ENCODE peak calls at places on chromosomes 16 and 17, in five cellular contexts. P is heart left ventricle; O is right cardiac atrium; J is CD8-positive, alpha-beta memory T cell; C is pons. Q is an unnamed sample.

GRCh38 chr16:10932959-10933710 is 9.1 kb downstream of the DEXI start:
- DNase-seq in P (no peak), O (no peak), J (no peak), C (no peak), Q (no peak)

GRCh38 chr16:80954985-80955384 is 51.7 kb downstream of the CMC2 start:
- DNase-seq in P (no peak), O (no peak), J (no peak), C (no peak), Q (no peak)

GRCh38 chr16:8708546-8708945 is 34.1 kb downstream of the ABAT start:
- DNase-seq in P (no peak), O (no peak), J (no peak), C (no peak), Q (no peak)

GRCh38 chr16:31385680-31386079 is 7.5 kb upstream of the ITGAD start:
- DNase-seq in P (no peak), O (no peak), J (no peak), C (no peak), Q (no peak)

GRCh38 chr17:81867123-81867951 is 3.8 kb downstream of the ARHGDIA start:
- DNase-seq in P (no peak), O (peak), J (no peak), C (no peak), Q (no peak)

GRCh38 chr17:48052956-48053757 is 5.0 kb downstream of the NFE2L1 start:
- DNase-seq in P (peak), O (peak), J (no peak), C (peak), Q (peak)

GRCh38 chr17:43909537-43910231 is 2.3 kb upstream of the MPP2 start:
- DNase-seq in P (no peak), O (no peak), J (no peak), C (peak), Q (peak)

GRCh38 chr16:64094170-64094960 is 1027.5 kb downstream of the CDH11 start:
- DNase-seq in P (no peak), O (no peak), J (no peak), C (no peak), Q (no peak)

GRCh38 chr17:33292184-33292980 is 713 bp downstream of the ASIC2 start:
- DNase-seq in P (no peak), O (no peak), J (no peak), C (no peak), Q (no peak)

GRCh38 chr17:55320594-55321506 is 56.1 kb downstream of the HLF start:
- DNase-seq in P (no peak), O (no peak), J (no peak), C (peak), Q (peak)

GRCh38 chr17:36837616-36838272 is 99.5 kb upstream of the LHX1 start:
- DNase-seq in P (no peak), O (no peak), J (no peak), C (no peak), Q (no peak)

Q was measured in Ammon's horn.